ENCODE peak calls at places on chromosomes 5 and 9, in four cellular contexts. P, I, L and T are unnamed samples.

GRCh38 chr5:73985145-73985544 is 359.1 kb downstream of the ARHGEF28 start:
- DNase-seq in I (no peak), P (peak), L (no peak), T (peak)

GRCh38 chr5:101429241-101429640 is 526.2 kb upstream of the ST8SIA4 start:
- DNase-seq in L (no peak), I (no peak), P (no peak), T (no peak)

GRCh38 chr5:75610201-75610600 is 1.1 kb upstream of the ANKDD1B start:
- DNase-seq in L (no peak), I (no peak), P (no peak), T (no peak)

GRCh38 chr5:9122528-9122927 is 423.3 kb downstream of the SEMA5A start:
- DNase-seq in I (no peak), L (no peak), P (no peak), T (no peak)

GRCh38 chr9:124187311-124187710 is 70.4 kb upstream of the NEK6 start:
- DNase-seq in I (no peak), P (no peak), L (no peak), T (no peak)

GRCh38 chr5:35294976-35295375 is 64.7 kb upstream of the PRLR start:
- DNase-seq in I (no peak), L (no peak), P (no peak), T (no peak)

GRCh38 chr9:18366184-18366583 is 107.8 kb upstream of the ADAMTSL1 start:
- DNase-seq in P (no peak), L (no peak), I (no peak), T (no peak)

GRCh38 chr5:141641634-141642278 is 5.0 kb downstream of the RELL2 start:
- DNase-seq in P (no peak), I (peak), L (no peak), T (no peak)

GRCh38 chr5:43772601-43773031 is 169.6 kb downstream of the NNT start:
- DNase-seq in I (peak), L (no peak), P (no peak), T (no peak)

GRCh38 chr9:93053781-93054331 is 4.6 kb upstream of the SUSD3 start:
- DNase-seq in L (no peak), P (no peak), I (no peak), T (no peak)

GRCh38 chr9:93048706-93049448 is 9.6 kb upstream of the SUSD3 start:
- DNase-seq in I (no peak), P (no peak), L (no peak), T (no peak)

GRCh38 chr9:93049491-93049890 is 9.0 kb upstream of the SUSD3 start:
- DNase-seq in P (no peak), L (no peak), I (no peak), T (no peak)

GRCh38 chr9:93054758-93055704 is 3.5 kb upstream of the SUSD3 start:
- DNase-seq in L (no peak), I (no peak), P (no peak), T (no peak)

GRCh38 chr9:93052791-93053540 is 5.5 kb upstream of the SUSD3 start:
- DNase-seq in L (peak), I (no peak), P (no peak), T (no peak)
- TF ChIP-seq FOXJ3 in L (no peak), I (no peak), P (no peak), T (no peak)

GRCh38 chr5:322281-322941 is 897 bp downstream of the AHRR start:
- DNase-seq in L (no peak), P (no peak), I (no peak), T (no peak)
- TF ChIP-seq FOXJ3 in L (no peak), P (no peak), I (no peak), T (no peak)

GRCh38 chr9:85112933-85113418 is 443.4 kb downstream of the NTRK2 start:
- DNase-seq in L (no peak), P (no peak), I (no peak), T (no peak)

GRCh38 chr9:85118990-85119755 is 449.6 kb downstream of the NTRK2 start:
- DNase-seq in P (no peak), L (no peak), I (no peak), T (no peak)

GRCh38 chr9:85114799-85115198 is 445.3 kb downstream of the NTRK2 start:
- DNase-seq in L (no peak), P (no peak), I (no peak), T (no peak)

GRCh38 chr9:85115473-85115872 is 445.9 kb downstream of the NTRK2 start:
- DNase-seq in I (no peak), L (no peak), P (no peak), T (no peak)

GRCh38 chr9:85117831-85118230 is 448.3 kb downstream of the NTRK2 start:
- DNase-seq in I (no peak), L (no peak), P (no peak), T (no peak)
- TF ChIP-seq FOXJ3 in I (no peak), L (no peak), P (no peak), T (no peak)

DNA sequence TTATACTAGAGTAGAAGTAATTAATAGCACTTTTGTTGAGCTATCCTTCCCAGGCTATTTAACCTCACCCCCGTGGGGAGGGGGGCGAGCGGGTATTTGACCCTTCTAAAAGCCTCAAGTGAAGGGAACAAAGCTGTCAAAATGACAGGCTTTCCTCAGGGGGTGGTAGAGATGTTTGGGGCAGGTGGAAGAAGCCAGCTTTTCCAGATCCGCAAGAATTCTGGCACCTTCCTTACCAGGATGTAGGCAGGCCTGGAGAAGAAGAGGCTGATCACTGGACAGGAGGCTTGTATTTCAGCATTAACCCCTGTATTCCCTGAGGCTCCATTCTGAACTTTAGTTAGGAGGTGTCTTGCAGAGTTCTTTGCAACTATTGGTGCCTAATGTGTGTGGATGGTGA is 26.2 kb upstream of the MLANA start:
- DNase-seq in I (no peak), P (no peak), L (no peak), T (no peak)
- TF ChIP-seq FOXJ3 in I (no peak), P (no peak), L (no peak), T (no peak)

DNA sequence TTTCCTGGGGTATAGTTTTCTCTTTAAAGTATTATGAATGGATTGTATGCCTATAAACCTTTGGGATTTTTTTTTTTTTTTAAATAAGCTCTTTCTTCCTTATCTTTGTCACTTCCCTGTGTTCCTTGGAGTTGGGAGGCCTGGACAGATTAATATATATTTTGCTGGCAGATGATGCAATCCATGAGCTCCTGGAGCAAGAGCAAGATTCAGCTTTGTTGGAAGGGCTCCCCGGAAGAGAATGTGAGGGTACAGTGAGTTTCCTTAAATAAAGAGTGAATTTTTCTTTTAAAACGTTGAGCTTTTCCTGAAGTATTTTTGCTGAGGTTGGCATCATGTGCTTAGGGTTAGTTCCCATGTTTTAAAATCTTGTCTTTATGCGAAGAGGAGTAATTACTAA is 98.7 kb upstream of the SLC28A3 start:
- DNase-seq in I (no peak), P (no peak), L (no peak), T (no peak)
- TF ChIP-seq FOXJ3 in I (no peak), P (no peak), L (no peak), T (no peak)